ENCODE peak calls at places on chromosomes 7 and 10, in seven cellular contexts. One of them, this sample, is unnamed.

GRCh38 chr10:35398355-35398754 is 62.0 kb downstream of the CCNY start:
- DNase-seq in transverse colon: no peak
- DNase-seq in prostate gland: no peak
- DNase-seq in esophagus muscularis mucosa: no peak
- DNase-seq in tibial nerve: no peak
- DNase-seq in ovary: no peak
- DNase-seq in sigmoid colon: no peak
- DNase-seq in this sample: no peak

GRCh38 chr7:155363146-155363539 is 65.5 kb downstream of the INSIG1 start:
- DNase-seq in transverse colon: no peak
- DNase-seq in prostate gland: no peak
- DNase-seq in esophagus muscularis mucosa: no peak
- DNase-seq in tibial nerve: no peak
- DNase-seq in ovary: no peak
- DNase-seq in sigmoid colon: no peak
- DNase-seq in this sample: no peak

GRCh38 chr7:15326044-15326644 is 235.7 kb downstream of the AGMO start:
- DNase-seq in transverse colon: no peak
- DNase-seq in prostate gland: no peak
- DNase-seq in esophagus muscularis mucosa: no peak
- DNase-seq in tibial nerve: no peak
- DNase-seq in ovary: no peak
- DNase-seq in sigmoid colon: no peak
- DNase-seq in this sample: no peak

GRCh38 chr10:18875480-18875879 is 173.1 kb upstream of the MALRD1 start:
- DNase-seq in transverse colon: no peak
- DNase-seq in prostate gland: no peak
- DNase-seq in esophagus muscularis mucosa: no peak
- DNase-seq in tibial nerve: no peak
- DNase-seq in ovary: no peak
- DNase-seq in sigmoid colon: no peak
- DNase-seq in this sample: no peak

GRCh38 chr10:34814228-34815173 is 595 bp downstream of the PARD3 start:
- DNase-seq in transverse colon: peak; percentile 50
- DNase-seq in prostate gland: peak; percentile 40
- DNase-seq in esophagus muscularis mucosa: no peak
- DNase-seq in tibial nerve: no peak
- DNase-seq in ovary: peak; percentile 77
- DNase-seq in sigmoid colon: peak; percentile 77
- DNase-seq in this sample: peak; percentile 61

GRCh38 chr10:119643306-119644214 is 7.6 kb upstream of the BAG3 start:
- DNase-seq in transverse colon: no peak
- DNase-seq in prostate gland: no peak
- DNase-seq in esophagus muscularis mucosa: no peak
- DNase-seq in tibial nerve: no peak
- DNase-seq in ovary: no peak
- DNase-seq in sigmoid colon: no peak
- DNase-seq in this sample: no peak

GRCh38 chr7:118839544-118839943 is 615.0 kb downstream of the ANKRD7 start:
- DNase-seq in transverse colon: no peak
- DNase-seq in prostate gland: no peak
- DNase-seq in esophagus muscularis mucosa: no peak
- DNase-seq in tibial nerve: no peak
- DNase-seq in ovary: no peak
- DNase-seq in sigmoid colon: no peak
- DNase-seq in this sample: no peak

GRCh38 chr7:137816696-137817320 is 30.0 kb downstream of the DGKI start:
- DNase-seq in transverse colon: no peak
- DNase-seq in prostate gland: no peak
- DNase-seq in esophagus muscularis mucosa: no peak
- DNase-seq in tibial nerve: no peak
- DNase-seq in ovary: no peak
- DNase-seq in sigmoid colon: no peak
- DNase-seq in this sample: no peak

GRCh38 chr7:158369290-158369689 is 218.3 kb downstream of the PTPRN2 start:
- DNase-seq in transverse colon: no peak
- DNase-seq in prostate gland: no peak
- DNase-seq in esophagus muscularis mucosa: no peak
- DNase-seq in tibial nerve: no peak
- DNase-seq in ovary: no peak
- DNase-seq in sigmoid colon: peak; percentile 40
- DNase-seq in this sample: no peak

GRCh38 chr10:4725917-4726606 is 99.9 kb upstream of the AKR1E2 start:
- DNase-seq in transverse colon: no peak
- DNase-seq in prostate gland: no peak
- DNase-seq in esophagus muscularis mucosa: no peak
- DNase-seq in tibial nerve: no peak
- DNase-seq in ovary: no peak
- DNase-seq in sigmoid colon: no peak
- DNase-seq in this sample: no peak

GRCh38 chr10:920450-920849 is 11.1 kb downstream of the LARP4B start:
- DNase-seq in transverse colon: no peak
- DNase-seq in prostate gland: no peak
- DNase-seq in esophagus muscularis mucosa: no peak
- DNase-seq in tibial nerve: no peak
- DNase-seq in ovary: no peak
- DNase-seq in sigmoid colon: no peak
- DNase-seq in this sample: peak; percentile 22

GRCh38 chr10:109966961-109967738 is 40.6 kb upstream of the ADD3 start:
- DNase-seq in transverse colon: no peak
- DNase-seq in prostate gland: no peak
- DNase-seq in esophagus muscularis mucosa: no peak
- DNase-seq in tibial nerve: no peak
- DNase-seq in ovary: no peak
- DNase-seq in sigmoid colon: no peak
- DNase-seq in this sample: no peak

GRCh38 chr7:7931626-7932025 is 37.0 kb upstream of the GLCCI1 start:
- DNase-seq in transverse colon: no peak
- DNase-seq in prostate gland: no peak
- DNase-seq in esophagus muscularis mucosa: no peak
- DNase-seq in tibial nerve: no peak
- DNase-seq in ovary: no peak
- DNase-seq in sigmoid colon: no peak
- DNase-seq in this sample: no peak

GRCh38 chr10:21304608-21305007 is 220.9 kb downstream of the SKIDA1 start:
- DNase-seq in transverse colon: no peak
- DNase-seq in prostate gland: no peak
- DNase-seq in esophagus muscularis mucosa: no peak
- DNase-seq in tibial nerve: no peak
- DNase-seq in ovary: no peak
- DNase-seq in sigmoid colon: no peak
- DNase-seq in this sample: no peak

GRCh38 chr7:31073486-31074383 is 21.6 kb downstream of the ADCYAP1R1 start:
- DNase-seq in transverse colon: no peak
- DNase-seq in prostate gland: no peak
- DNase-seq in esophagus muscularis mucosa: no peak
- DNase-seq in tibial nerve: no peak
- DNase-seq in ovary: no peak
- DNase-seq in sigmoid colon: peak; percentile 71
- DNase-seq in this sample: peak; percentile 20

DNA sequence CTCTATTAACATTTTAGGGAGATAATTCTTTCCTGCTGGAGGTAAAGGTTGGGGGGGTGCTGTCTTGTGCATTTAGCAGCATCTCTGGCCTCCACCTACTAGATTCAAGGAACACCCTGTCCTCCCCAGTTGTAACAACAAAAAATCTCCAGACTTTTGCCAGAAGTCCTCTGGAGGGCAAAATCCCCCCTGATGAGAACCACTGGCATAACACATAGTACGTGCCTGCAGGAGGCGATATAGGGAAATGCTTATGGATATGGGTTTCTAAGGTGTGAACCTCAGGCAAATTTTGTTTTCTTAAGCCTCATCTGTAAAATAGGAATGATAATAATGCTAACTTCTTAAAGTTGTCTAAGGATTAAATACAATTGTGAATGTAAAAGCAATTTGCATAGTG is 2.9 kb upstream of the OSBPL3 start:
- DNase-seq in transverse colon: no peak
- DNase-seq in prostate gland: no peak
- DNase-seq in esophagus muscularis mucosa: no peak
- DNase-seq in tibial nerve: no peak
- DNase-seq in ovary: no peak
- DNase-seq in sigmoid colon: no peak
- DNase-seq in this sample: no peak
- TF ChIP-seq CTCF in transverse colon: no peak
- TF ChIP-seq CTCF in prostate gland: no peak
- TF ChIP-seq CTCF in esophagus muscularis mucosa: no peak
- TF ChIP-seq CTCF in tibial nerve: no peak
- TF ChIP-seq CTCF in ovary: no peak
- TF ChIP-seq CTCF in sigmoid colon: no peak
- TF ChIP-seq CTCF in this sample: no peak

DNA sequence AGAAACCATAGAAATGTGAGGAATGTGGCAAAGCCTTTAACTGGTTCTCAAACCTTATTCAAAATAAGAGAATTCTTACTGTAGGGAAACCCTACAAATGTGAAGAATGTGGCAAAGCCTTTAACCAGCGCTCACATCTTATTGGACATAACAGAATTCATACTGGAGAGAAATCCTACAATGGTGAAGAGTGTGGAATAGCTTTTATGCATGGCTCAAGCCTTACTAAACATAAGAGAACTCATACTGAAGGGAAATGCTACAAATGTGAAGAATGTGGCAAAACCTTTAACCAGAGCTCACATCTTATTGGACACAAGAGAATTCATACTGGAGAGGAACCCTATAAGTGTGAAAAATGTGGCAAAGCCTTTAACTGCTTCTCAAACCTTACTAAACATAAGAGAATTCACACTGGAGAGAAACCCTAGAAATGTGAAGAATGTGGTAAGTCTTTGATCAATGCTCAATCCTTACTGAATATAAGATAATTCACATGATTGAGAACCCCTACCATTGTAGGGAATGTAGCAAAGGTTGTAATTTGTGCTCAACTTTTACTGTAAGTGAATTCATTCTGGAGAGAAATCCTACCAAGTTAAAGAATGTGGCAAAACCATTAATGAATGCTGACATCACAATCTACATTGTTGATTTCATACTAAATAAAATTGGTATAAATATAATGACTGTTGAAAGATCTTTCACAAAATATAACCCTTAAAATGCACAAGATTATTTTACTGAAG is 142.5 kb upstream of the ZNF479 start:
- DNase-seq in transverse colon: no peak
- DNase-seq in prostate gland: no peak
- DNase-seq in esophagus muscularis mucosa: no peak
- DNase-seq in tibial nerve: no peak
- DNase-seq in ovary: no peak
- DNase-seq in sigmoid colon: no peak
- DNase-seq in this sample: no peak
- H3K9me3 ChIP-seq in transverse colon: peaks cover 33% of the 10 kb centered on the region
- H3K9me3 ChIP-seq in prostate gland: no peaks in the 10 kb centered on the region
- H3K9me3 ChIP-seq in esophagus muscularis mucosa: no peaks in the 10 kb centered on the region
- H3K9me3 ChIP-seq in tibial nerve: no peaks in the 10 kb centered on the region
- H3K9me3 ChIP-seq in ovary: no peaks in the 10 kb centered on the region
- H3K9me3 ChIP-seq in sigmoid colon: peaks cover 14% of the 10 kb centered on the region
- H3K9me3 ChIP-seq in this sample: peaks cover 6% of the 10 kb centered on the region

GRCh38 chr10:98134431-98135221 is at the start of gene R3HCC1L:
- DNase-seq in transverse colon: peak; percentile 95
- DNase-seq in prostate gland: peak; percentile 79
- DNase-seq in esophagus muscularis mucosa: peak; percentile 96
- DNase-seq in tibial nerve: peak; percentile 76
- DNase-seq in ovary: peak; percentile 91
- DNase-seq in sigmoid colon: peak; percentile 94
- DNase-seq in this sample: peak; percentile 96
- TF ChIP-seq POLR2A in transverse colon: peak; percentile 95
- TF ChIP-seq POLR2A in prostate gland: peak; percentile 83
- TF ChIP-seq POLR2A in esophagus muscularis mucosa: peak; percentile 59
- TF ChIP-seq POLR2A in tibial nerve: peak; percentile 76
- TF ChIP-seq POLR2A in ovary: peak; percentile 57
- TF ChIP-seq POLR2A in sigmoid colon: peak; percentile 62
- TF ChIP-seq POLR2A in this sample: peak; percentile 82

DNA sequence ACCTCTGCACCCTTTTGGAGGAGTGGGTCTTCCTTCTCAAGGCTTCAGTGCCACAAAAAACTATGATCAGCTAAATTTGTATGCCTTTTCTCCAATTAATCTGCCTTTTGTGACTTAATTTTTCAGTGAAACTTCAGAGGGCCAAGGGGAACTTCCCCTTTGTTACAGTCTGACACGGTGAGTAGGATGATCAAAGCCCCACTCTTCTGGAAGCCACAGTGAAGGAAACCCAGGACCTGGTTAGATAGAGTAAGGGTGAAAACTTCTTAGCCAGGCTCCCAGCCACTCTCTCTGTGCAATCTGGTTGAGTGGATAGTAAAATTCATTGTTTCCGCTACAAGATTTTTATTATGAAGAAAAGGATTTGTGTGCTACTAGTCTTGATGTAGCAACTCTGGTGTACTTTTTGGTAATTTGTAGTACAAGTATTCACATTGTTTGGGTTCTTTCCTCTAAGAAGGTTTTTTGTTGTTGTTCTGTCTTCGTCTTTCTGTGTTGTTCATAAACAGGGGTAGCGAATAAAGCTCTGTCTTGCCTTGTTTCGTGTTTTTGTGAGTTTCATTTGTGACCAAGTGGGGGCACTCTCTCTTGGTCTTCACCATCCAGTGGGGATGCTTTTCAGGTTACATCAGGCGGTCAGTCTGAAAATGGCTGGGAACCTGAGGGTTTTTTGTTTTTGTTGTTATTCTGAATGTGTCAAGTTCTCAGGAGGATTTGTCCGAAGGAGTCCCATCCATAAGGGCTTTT is 268.5 kb upstream of the NPSR1 start:
- DNase-seq in transverse colon: no peak
- DNase-seq in prostate gland: no peak
- DNase-seq in esophagus muscularis mucosa: no peak
- DNase-seq in tibial nerve: no peak
- DNase-seq in ovary: no peak
- DNase-seq in sigmoid colon: no peak
- DNase-seq in this sample: no peak
- TF ChIP-seq CTCF in transverse colon: no peak
- TF ChIP-seq CTCF in prostate gland: no peak
- TF ChIP-seq CTCF in esophagus muscularis mucosa: no peak
- TF ChIP-seq CTCF in tibial nerve: no peak
- TF ChIP-seq CTCF in ovary: no peak
- TF ChIP-seq CTCF in sigmoid colon: no peak
- TF ChIP-seq CTCF in this sample: no peak

GRCh38 chr7:53340220-53340619 is 304.8 kb downstream of the POM121L12 start:
- DNase-seq in transverse colon: no peak
- DNase-seq in prostate gland: no peak
- DNase-seq in esophagus muscularis mucosa: no peak
- DNase-seq in tibial nerve: no peak
- DNase-seq in ovary: no peak
- DNase-seq in sigmoid colon: no peak
- DNase-seq in this sample: no peak

GRCh38 chr7:53336133-53336532 is 300.7 kb downstream of the POM121L12 start:
- DNase-seq in transverse colon: no peak
- DNase-seq in prostate gland: no peak
- DNase-seq in esophagus muscularis mucosa: no peak
- DNase-seq in tibial nerve: no peak
- DNase-seq in ovary: no peak
- DNase-seq in sigmoid colon: no peak
- DNase-seq in this sample: no peak
- H3K9me3 ChIP-seq in transverse colon: peaks cover 4% of the 10 kb centered on the region
- H3K9me3 ChIP-seq in prostate gland: no peaks in the 10 kb centered on the region
- H3K9me3 ChIP-seq in esophagus muscularis mucosa: no peaks in the 10 kb centered on the region
- H3K9me3 ChIP-seq in tibial nerve: no peaks in the 10 kb centered on the region
- H3K9me3 ChIP-seq in ovary: no peaks in the 10 kb centered on the region
- H3K9me3 ChIP-seq in sigmoid colon: peaks cover 3% of the 10 kb centered on the region
- H3K9me3 ChIP-seq in this sample: no peaks in the 10 kb centered on the region

This sample was measured in Peyer's patch.